ENCODE peak calls at places on chromosome 20, in eight cellular contexts. V is heart left ventricle, N is cardiac muscle cell, H is A549, Q is aorta, M is psoas muscle, G is prostate gland, T is MM.1S. Y is an unnamed sample.

GRCh38 chr20:53413188-53413631 is 180.4 kb downstream of the ZNF217 start:
- DNase-seq in Q (no peak), M (peak; percentile 53), H (peak; percentile 35), V (no peak), N (no peak), T (peak; percentile 84), G (peak; percentile 7), Y (peak; percentile 11)

GRCh38 chr20:8803065-8803464 is 265.8 kb upstream of the PLCB4 start:
- DNase-seq in G (no peak), V (no peak), N (peak; percentile 56), M (no peak), Q (no peak), T (no peak), H (no peak), Y (no peak)

GRCh38 chr20:24149175-24149574 is 160.6 kb upstream of the GGTLC1 start:
- DNase-seq in V (no peak), T (no peak), M (no peak), N (no peak), G (no peak), Q (no peak), H (no peak), Y (no peak)

GRCh38 chr20:38692436-38693411 is 31.6 kb upstream of the SLC32A1 start:
- DNase-seq in G (peak; percentile 33), T (peak; percentile 63), Q (peak; percentile 59), H (no peak), N (peak; percentile 79), M (no peak), V (peak; percentile 30), Y (no peak)

GRCh38 chr20:62977613-62978558 is 25.4 kb downstream of the SLC17A9 start:
- DNase-seq in N (no peak), M (no peak), Q (no peak), G (no peak), T (peak; percentile 70), V (no peak), H (peak; percentile 49), Y (peak; percentile 76)

GRCh38 chr20:6008254-6008653 is 45.6 kb downstream of the LRRN4 start:
- DNase-seq in H (peak; percentile 45), T (no peak), Q (peak; percentile 53), N (peak; percentile 96), G (peak; percentile 58), M (peak; percentile 78), V (peak; percentile 67), Y (no peak)

GRCh38 chr20:39762716-39763115 is 800.6 kb downstream of the DHX35 start:
- DNase-seq in N (no peak), H (no peak), Q (no peak), T (no peak), M (no peak), V (no peak), G (no peak), Y (no peak)

GRCh38 chr20:10637563-10637962 is 36.2 kb downstream of the JAG1 start:
- DNase-seq in V (no peak), G (no peak), T (no peak), Q (no peak), M (no peak), H (no peak), N (no peak), Y (no peak)

GRCh38 chr20:1334761-1335160 is 5.8 kb upstream of the SDCBP2 start:
- DNase-seq in M (no peak), N (peak; percentile 51), T (no peak), V (no peak), H (no peak), Q (no peak), G (no peak), Y (no peak)

GRCh38 chr20:16758459-16759160 is 10.5 kb downstream of the OTOR start:
- DNase-seq in N (no peak), V (no peak), G (no peak), M (no peak), H (no peak), T (peak; percentile 53), Q (no peak), Y (no peak)

DNA sequence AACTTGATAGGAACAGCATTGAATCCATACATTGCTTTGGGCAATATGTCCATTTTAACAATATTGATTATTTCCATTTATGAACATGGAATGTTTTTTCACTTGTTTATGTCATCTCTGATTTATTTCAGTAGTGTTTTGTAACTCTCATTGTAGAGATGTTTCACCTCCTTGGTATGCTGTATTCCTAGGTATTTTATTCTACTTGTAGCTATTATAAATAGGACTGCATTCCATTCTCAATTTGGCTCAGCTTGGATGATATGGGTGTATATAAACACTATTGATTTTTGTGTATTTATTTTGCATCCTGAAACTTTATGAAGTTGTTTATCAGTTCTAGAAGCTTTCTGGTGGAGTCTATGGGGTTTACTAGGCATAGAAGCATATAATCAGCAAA is 730.3 kb downstream of the DOK5 start:
- DNase-seq in N (no peak), H (no peak), V (no peak), M (no peak), Q (no peak), G (no peak), T (no peak), Y (no peak)
- H3K9me3 ChIP-seq in N (no peaks in the 10 kb centered on the region), H (no peaks in the 10 kb centered on the region), V (peaks cover 6% of the 10 kb centered on the region), M (no peaks in the 10 kb centered on the region), Q (no peaks in the 10 kb centered on the region), G (no peaks in the 10 kb centered on the region), T (no peaks in the 10 kb centered on the region), Y (peaks cover 4% of the 10 kb centered on the region)

DNA sequence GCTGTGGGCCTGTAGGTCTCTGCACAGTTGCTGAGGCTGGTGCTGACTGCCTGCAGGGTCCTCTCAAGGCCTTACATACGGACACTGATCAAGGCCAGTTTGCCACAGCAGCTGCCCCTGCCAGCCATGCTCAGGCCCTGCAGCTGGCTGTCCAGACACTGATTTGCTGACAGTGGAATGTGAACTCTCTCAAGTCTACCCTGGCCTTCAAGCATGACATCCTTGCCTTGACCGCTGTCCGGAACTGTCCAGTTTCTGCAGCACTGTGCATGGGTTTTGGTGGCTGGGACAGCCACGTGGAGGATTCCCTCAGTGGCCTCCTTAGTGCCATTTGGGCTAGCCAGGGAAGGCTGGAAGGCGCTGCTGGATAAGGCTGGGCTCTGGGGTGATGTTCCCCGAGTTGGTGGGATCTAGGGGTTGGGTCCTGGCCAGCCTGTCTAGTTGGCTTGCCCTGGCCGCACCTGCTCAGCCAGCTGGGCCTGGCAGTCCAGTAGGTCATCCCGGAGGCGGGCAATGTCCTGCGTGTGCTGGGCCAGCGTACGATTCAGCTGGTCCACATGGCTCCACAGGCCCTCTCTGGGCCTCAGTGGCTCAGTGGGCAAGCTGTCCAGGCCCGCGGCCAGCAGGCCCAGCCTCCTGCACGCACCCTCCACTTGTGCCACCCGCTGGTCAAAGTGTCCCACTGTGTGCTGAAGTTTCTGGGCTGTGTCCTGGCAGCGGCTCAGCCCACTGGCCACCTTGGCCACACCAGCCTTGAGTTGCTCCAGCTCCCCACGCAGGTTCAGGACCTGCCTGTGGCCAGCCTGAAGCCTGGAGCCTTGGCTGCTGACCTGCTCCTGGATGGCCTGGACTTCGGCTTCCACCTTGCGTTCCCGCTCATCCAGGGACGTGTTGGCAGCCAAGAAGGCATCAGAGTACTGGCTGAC is 5.5 kb downstream of the EMILIN3 start:
- DNase-seq in G (no peak), N (no peak), H (no peak), V (no peak), Q (no peak), M (no peak), T (no peak), Y (no peak)
- H3K4me1 ChIP-seq in G (no peaks in the 10 kb centered on the region), N (no peaks in the 10 kb centered on the region), H (peaks cover 2% of the 10 kb centered on the region), V (peaks cover 4% of the 10 kb centered on the region), Q (no peaks in the 10 kb centered on the region), M (peaks cover 9% of the 10 kb centered on the region), T (no peaks in the 10 kb centered on the region), Y (no peaks in the 10 kb centered on the region)

GRCh38 chr20:50918403-50918802 is 12.8 kb downstream of the ADNP start:
- DNase-seq in G (no peak), H (no peak), T (no peak), V (no peak), M (no peak), Q (no peak), N (peak; percentile 51), Y (no peak)
- H3K27ac ChIP-seq in G (no peak overlapping the region), H (no peak overlapping the region), T (no peak overlapping the region), V (no peak overlapping the region), M (peak overlapping the region; percentile 54), Q (no peak overlapping the region), N (peak overlapping the region; percentile 35), Y (no peak overlapping the region)

GRCh38 chr20:60295214-60295613 is 337.0 kb downstream of the CDH26 start:
- DNase-seq in N (no peak), T (no peak), M (no peak), G (no peak), H (no peak), V (no peak), Q (no peak), Y (no peak)

GRCh38 chr20:60297649-60298048 is 339.4 kb downstream of the CDH26 start:
- DNase-seq in V (no peak), Q (no peak), G (peak; percentile 21), H (no peak), N (no peak), T (no peak), M (no peak), Y (no peak)

GRCh38 chr20:60294627-60295026 is 336.4 kb downstream of the CDH26 start:
- DNase-seq in T (no peak), V (no peak), N (no peak), H (no peak), G (no peak), Q (no peak), M (no peak), Y (no peak)

DNA sequence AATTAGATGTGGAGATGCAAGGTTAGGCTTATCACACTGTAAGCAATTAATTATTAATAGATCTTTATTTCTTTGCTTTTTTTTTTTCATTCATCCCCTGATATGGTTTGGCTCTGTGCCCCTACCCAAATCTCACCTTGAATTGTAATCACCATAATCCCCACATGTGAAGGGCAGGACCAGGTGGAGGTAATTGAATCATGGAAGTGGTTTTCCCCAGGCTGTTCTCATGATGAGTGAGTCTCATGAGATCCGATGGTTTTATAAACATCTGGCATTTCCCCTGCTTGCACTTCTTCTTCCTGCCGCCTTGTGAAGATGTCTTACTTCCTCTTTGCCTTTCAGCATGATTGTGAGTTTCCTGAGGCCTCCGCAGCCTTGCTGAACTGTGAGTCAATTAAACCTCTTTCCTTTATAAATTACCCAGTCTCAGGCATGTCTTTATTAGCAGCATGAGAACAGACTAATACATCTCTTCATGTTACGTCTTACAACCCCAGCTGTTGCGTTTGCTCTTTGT is 333.8 kb downstream of the CDH26 start:
- DNase-seq in V (no peak), Q (no peak), H (no peak), G (no peak), N (no peak), T (no peak), M (no peak), Y (no peak)
- H3K9me3 ChIP-seq in V (peaks cover 20% of the 10 kb centered on the region), Q (peaks cover 7% of the 10 kb centered on the region), H (peaks cover 3% of the 10 kb centered on the region), G (no peaks in the 10 kb centered on the region), N (no peaks in the 10 kb centered on the region), T (no peaks in the 10 kb centered on the region), M (peaks cover 11% of the 10 kb centered on the region), Y (no peaks in the 10 kb centered on the region)

DNA sequence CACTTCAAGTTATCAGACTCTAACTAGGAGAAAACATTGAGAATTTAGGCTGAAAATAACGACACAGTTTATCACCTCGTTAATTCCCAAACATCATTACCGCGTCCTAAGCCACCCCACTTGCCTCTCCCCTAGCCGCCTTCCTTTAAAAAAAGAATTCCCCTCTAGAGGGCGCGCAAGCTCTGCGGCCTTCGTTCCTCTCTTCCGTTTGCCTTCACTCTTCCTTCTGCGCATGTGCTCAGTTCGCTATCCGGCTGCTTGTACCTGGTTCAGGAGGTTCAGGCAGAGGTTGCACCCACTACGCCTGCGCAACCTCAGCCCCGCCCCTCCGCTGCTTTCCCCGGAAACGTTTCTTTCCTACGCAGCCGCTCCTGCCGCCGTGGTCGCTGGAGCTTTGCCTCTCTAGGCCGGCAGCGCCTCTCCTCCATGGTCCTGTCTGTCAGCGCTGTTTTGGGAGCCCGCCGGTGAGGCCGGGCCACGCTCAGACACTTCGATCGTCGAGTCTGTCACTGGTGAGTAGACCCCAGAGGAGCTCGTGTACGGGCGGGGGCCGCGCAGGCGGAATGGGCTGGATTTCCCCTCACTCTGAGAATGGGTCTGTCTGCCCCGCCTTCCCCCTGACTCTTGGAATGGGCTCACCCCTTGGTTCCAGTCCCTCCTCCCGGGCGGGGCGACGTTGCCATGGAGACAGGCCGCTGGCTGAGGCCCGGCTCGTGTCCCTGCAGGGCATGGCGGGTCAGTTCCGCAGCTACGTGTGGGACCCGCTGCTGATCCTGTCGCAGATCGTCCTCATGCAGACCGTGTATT is at the start of gene SYS1:
- DNase-seq in T (peak; percentile 98), H (peak; percentile 95), M (peak; percentile 99), N (peak; percentile 99), Q (peak; percentile 99), G (peak; percentile 98), V (peak; percentile 99), Y (peak; percentile 99)
- H3K4me1 ChIP-seq in T (peaks cover 19% of the 10 kb centered on the region), H (peaks cover 27% of the 10 kb centered on the region), M (peaks cover 36% of the 10 kb centered on the region), N (peaks cover 14% of the 10 kb centered on the region), Q (peaks cover 2% of the 10 kb centered on the region), G (peaks cover 5% of the 10 kb centered on the region), V (peaks cover 26% of the 10 kb centered on the region), Y (peaks cover 30% of the 10 kb centered on the region)

Y was measured in naive thymus-derived CD4-positive, alpha-beta T cell.